ENCODE peak calls at places on chromosomes 4 and X, in nine cellular contexts. A is AG08396; K is lower lobe of right lung; U is NCI-H2081; B is NCI-H2107; R is neural progenitor cell; G is nephron progenitor cell; X is stimulated activated naive CD8-positive, alpha-beta T cell treated with anti-CD3 and anti-CD28 coated beads, Interleukin-15, Interleukin-2, amounts not matched to agents 100 U/mL and 50 U/mL, for 24 hours; L is glutamatergic neuron. E is an unnamed sample.

GRCh38 chr4:140071806-140072205 is 82.2 kb downstream of the MAML3 start:
- DNase-seq in A (peak; percentile 55), K (no peak), U (no peak), B (no peak), R (no peak), G (no peak), X (peak; percentile 69), L (no peak), E (peak; percentile 42)

GRCh38 chrX:10239611-10240064 is 82.9 kb downstream of the CLCN4 start:
- DNase-seq in A (no peak), K (no peak), U (no peak), B (no peak), R (no peak), G (no peak), X (no peak), L (no peak), E (no peak)

GRCh38 chrX:149470960-149471359 is 34.1 kb downstream of the IDS start:
- DNase-seq in A (peak; percentile 77), K (peak; percentile 80), U (peak; percentile 40), B (peak; percentile 32), R (peak; percentile 81), G (peak; percentile 82), X (peak; percentile 65), L (peak; percentile 83), E (peak; percentile 77)

GRCh38 chr4:7210818-7211217 is 18.5 kb downstream of the SORCS2 start:
- DNase-seq in A (peak; percentile 89), K (no peak), U (no peak), B (no peak), R (no peak), G (no peak), X (no peak), L (no peak), E (no peak)

GRCh38 chrX:28847423-28847822 is 260.2 kb downstream of the IL1RAPL1 start:
- DNase-seq in A (peak; percentile 4), K (no peak), U (no peak), B (no peak), R (no peak), G (no peak), X (no peak), L (no peak), E (no peak)

GRCh38 chr4:6516762-6517161 is 44.3 kb upstream of the PPP2R2C start:
- DNase-seq in A (no peak), K (no peak), U (no peak), B (no peak), R (no peak), G (no peak), X (no peak), L (no peak), E (no peak)

GRCh38 chr4:176309046-176309445 is 10.7 kb upstream of the SPCS3 start:
- DNase-seq in A (no peak), K (no peak), U (no peak), B (no peak), R (no peak), G (no peak), X (no peak), L (no peak), E (peak; percentile 50)

GRCh38 chr4:1471443-1472147 is 65.4 kb upstream of the NKX1-1 start:
- DNase-seq in A (no peak), K (peak; percentile 32), U (no peak), B (no peak), R (no peak), G (no peak), X (no peak), L (peak; percentile 17), E (no peak)

GRCh38 chr4:182916483-182917181 is 554 bp downstream of the DCTD start:
- DNase-seq in A (peak; percentile 77), K (peak; percentile 78), U (peak; percentile 72), B (no peak), R (no peak), G (no peak), X (peak; percentile 36), L (peak; percentile 48), E (peak; percentile 42)

GRCh38 chr4:141540643-141541042 is 95.7 kb upstream of the IL15 start:
- DNase-seq in A (no peak), K (no peak), U (no peak), B (no peak), R (no peak), G (no peak), X (no peak), L (no peak), E (no peak)

GRCh38 chr4:38723726-38724506 is 58.9 kb downstream of the TLR10 start:
- DNase-seq in A (peak; percentile 7), K (no peak), U (no peak), B (no peak), R (peak; percentile 41), G (no peak), X (no peak), L (no peak), E (no peak)

GRCh38 chr4:1196421-1197183 is 24.2 kb upstream of the SPON2 start:
- DNase-seq in A (no peak), K (no peak), U (no peak), B (no peak), R (no peak), G (no peak), X (peak; percentile 2), L (no peak), E (peak; percentile 22)

GRCh38 chr4:28251831-28252230 is 1391.2 kb downstream of the STIM2 start:
- DNase-seq in A (no peak), K (no peak), U (no peak), B (no peak), R (no peak), G (no peak), X (no peak), L (no peak), E (no peak)

GRCh38 chrX:70066646-70067045 is 4.4 kb downstream of the OTUD6A start:
- DNase-seq in A (no peak), K (no peak), U (no peak), B (no peak), R (no peak), G (no peak), X (no peak), L (no peak), E (no peak)

GRCh38 chr4:30903493-30903892 is 183.3 kb downstream of the PCDH7 start:
- DNase-seq in A (no peak), K (no peak), U (no peak), B (no peak), R (no peak), G (no peak), X (no peak), L (no peak), E (no peak)

GRCh38 chr4:111775908-111776307 is 369.3 kb upstream of the FAM241A start:
- DNase-seq in A (peak; percentile 5), K (no peak), U (no peak), B (no peak), R (no peak), G (no peak), X (no peak), L (no peak), E (no peak)

GRCh38 chrX:100615015-100615414 is 21.6 kb downstream of the TSPAN6 start:
- DNase-seq in A (peak; percentile 46), K (no peak), U (peak; percentile 20), B (no peak), R (peak; percentile 49), G (no peak), X (no peak), L (no peak), E (peak; percentile 37)

GRCh38 chr4:88043586-88044340 is 36.3 kb downstream of the PKD2 start:
- DNase-seq in A (no peak), K (no peak), U (no peak), B (no peak), R (no peak), G (no peak), X (no peak), L (no peak), E (no peak)

E was measured in GM13976.